ENCODE peak calls at places on chromosomes 3 and 15, in nine cellular contexts. One of them, this sample, is unnamed. For H3K27me3, the result is how much of the 10 kb centered on the place peaks cover.

GRCh38 chr3:193744048-193744821 is 151.2 kb downstream of the OPA1 start:
- DNase-seq in tibial nerve: no peak
- DNase-seq in sigmoid colon: no peak
- DNase-seq in tibial artery: no peak
- DNase-seq in heart right ventricle: no peak
- DNase-seq in stomach: peak
- DNase-seq in psoas muscle: no peak
- DNase-seq in pancreas: peak
- DNase-seq in GM12878: peak
- DNase-seq in this sample: no peak

GRCh38 chr15:100112636-100113305 is 229.0 kb downstream of the ADAMTS17 start:
- DNase-seq in tibial nerve: no peak
- DNase-seq in sigmoid colon: no peak
- DNase-seq in tibial artery: no peak
- DNase-seq in heart right ventricle: no peak
- DNase-seq in stomach: no peak
- DNase-seq in psoas muscle: no peak
- DNase-seq in pancreas: no peak
- DNase-seq in GM12878: no peak
- DNase-seq in this sample: no peak

GRCh38 chr15:90082140-90082713 is 20.0 kb downstream of the IDH2 start:
- DNase-seq in tibial nerve: no peak
- DNase-seq in sigmoid colon: peak
- DNase-seq in tibial artery: no peak
- DNase-seq in heart right ventricle: no peak
- DNase-seq in stomach: no peak
- DNase-seq in psoas muscle: no peak
- DNase-seq in pancreas: no peak
- DNase-seq in GM12878: no peak
- DNase-seq in this sample: no peak

GRCh38 chr3:121748638-121749275 is 784 bp downstream of the GOLGB1 start:
- DNase-seq in tibial nerve: no peak
- DNase-seq in sigmoid colon: no peak
- DNase-seq in tibial artery: no peak
- DNase-seq in heart right ventricle: no peak
- DNase-seq in stomach: peak
- DNase-seq in psoas muscle: no peak
- DNase-seq in pancreas: peak
- DNase-seq in GM12878: no peak
- DNase-seq in this sample: no peak

GRCh38 chr3:414063-414462 is 217.5 kb downstream of the CHL1 start:
- DNase-seq in tibial nerve: no peak
- DNase-seq in sigmoid colon: no peak
- DNase-seq in tibial artery: no peak
- DNase-seq in heart right ventricle: no peak
- DNase-seq in stomach: no peak
- DNase-seq in psoas muscle: no peak
- DNase-seq in pancreas: no peak
- DNase-seq in GM12878: no peak
- DNase-seq in this sample: no peak

GRCh38 chr3:39096775-39097174 is 10.7 kb downstream of the GORASP1 start:
- DNase-seq in tibial nerve: no peak
- DNase-seq in sigmoid colon: no peak
- DNase-seq in tibial artery: no peak
- DNase-seq in heart right ventricle: no peak
- DNase-seq in stomach: no peak
- DNase-seq in psoas muscle: no peak
- DNase-seq in pancreas: peak
- DNase-seq in GM12878: no peak
- DNase-seq in this sample: no peak

GRCh38 chr15:25930931-25931330 is 67.8 kb upstream of the ATP10A start:
- DNase-seq in tibial nerve: no peak
- DNase-seq in sigmoid colon: no peak
- DNase-seq in tibial artery: no peak
- DNase-seq in heart right ventricle: no peak
- DNase-seq in stomach: no peak
- DNase-seq in psoas muscle: no peak
- DNase-seq in pancreas: no peak
- DNase-seq in GM12878: no peak
- DNase-seq in this sample: no peak

GRCh38 chr15:25426896-25427610 is 11.8 kb downstream of the UBE3A start:
- DNase-seq in tibial nerve: no peak
- DNase-seq in sigmoid colon: no peak
- DNase-seq in tibial artery: no peak
- DNase-seq in heart right ventricle: no peak
- DNase-seq in stomach: no peak
- DNase-seq in psoas muscle: no peak
- DNase-seq in pancreas: no peak
- DNase-seq in GM12878: no peak
- DNase-seq in this sample: no peak

GRCh38 chr15:28963711-28964081 is 77.9 kb downstream of the APBA2 start:
- DNase-seq in tibial nerve: no peak
- DNase-seq in sigmoid colon: no peak
- DNase-seq in tibial artery: no peak
- DNase-seq in heart right ventricle: no peak
- DNase-seq in stomach: no peak
- DNase-seq in psoas muscle: no peak
- DNase-seq in pancreas: no peak
- DNase-seq in GM12878: no peak
- DNase-seq in this sample: no peak

GRCh38 chr3:123246846-123247245 is 45.1 kb downstream of the SEC22A start:
- DNase-seq in tibial nerve: no peak
- DNase-seq in sigmoid colon: no peak
- DNase-seq in tibial artery: no peak
- DNase-seq in heart right ventricle: no peak
- DNase-seq in stomach: no peak
- DNase-seq in psoas muscle: no peak
- DNase-seq in pancreas: no peak
- DNase-seq in GM12878: no peak
- DNase-seq in this sample: no peak

GRCh38 chr15:77810180-77810579 is 177.5 kb upstream of the LINGO1 start:
- DNase-seq in tibial nerve: no peak
- DNase-seq in sigmoid colon: no peak
- DNase-seq in tibial artery: no peak
- DNase-seq in heart right ventricle: peak
- DNase-seq in stomach: no peak
- DNase-seq in psoas muscle: no peak
- DNase-seq in pancreas: no peak
- DNase-seq in GM12878: no peak
- DNase-seq in this sample: no peak

GRCh38 chr15:40739854-40740253 is 15.2 kb downstream of the RMDN3 start:
- DNase-seq in tibial nerve: no peak
- DNase-seq in sigmoid colon: peak
- DNase-seq in tibial artery: no peak
- DNase-seq in heart right ventricle: no peak
- DNase-seq in stomach: no peak
- DNase-seq in psoas muscle: no peak
- DNase-seq in pancreas: no peak
- DNase-seq in GM12878: no peak
- DNase-seq in this sample: no peak

GRCh38 chr3:168884353-168884903 is 779.1 kb downstream of the MECOM start:
- DNase-seq in tibial nerve: peak
- DNase-seq in sigmoid colon: no peak
- DNase-seq in tibial artery: no peak
- DNase-seq in heart right ventricle: peak
- DNase-seq in stomach: peak
- DNase-seq in psoas muscle: no peak
- DNase-seq in pancreas: peak
- DNase-seq in GM12878: no peak
- DNase-seq in this sample: no peak

GRCh38 chr15:48331796-48332641 is 790 bp downstream of the DUT start:
- DNase-seq in tibial nerve: peak
- DNase-seq in sigmoid colon: peak
- DNase-seq in tibial artery: no peak
- DNase-seq in heart right ventricle: peak
- DNase-seq in stomach: peak
- DNase-seq in psoas muscle: peak
- DNase-seq in pancreas: peak
- DNase-seq in GM12878: no peak
- DNase-seq in this sample: peak

GRCh38 chr15:43883571-43883970 is 56.8 kb downstream of the WDR76 start:
- DNase-seq in tibial nerve: no peak
- DNase-seq in sigmoid colon: no peak
- DNase-seq in tibial artery: no peak
- DNase-seq in heart right ventricle: no peak
- DNase-seq in stomach: no peak
- DNase-seq in psoas muscle: no peak
- DNase-seq in pancreas: no peak
- DNase-seq in GM12878: no peak
- DNase-seq in this sample: no peak

GRCh38 chr3:31369637-31370036 is 163.1 kb upstream of the STT3B start:
- DNase-seq in tibial nerve: no peak
- DNase-seq in sigmoid colon: no peak
- DNase-seq in tibial artery: no peak
- DNase-seq in heart right ventricle: no peak
- DNase-seq in stomach: no peak
- DNase-seq in psoas muscle: no peak
- DNase-seq in pancreas: no peak
- DNase-seq in GM12878: no peak
- DNase-seq in this sample: no peak

GRCh38 chr15:67690936-67691335 is 134.4 kb upstream of the SKOR1 start:
- DNase-seq in tibial nerve: no peak
- DNase-seq in sigmoid colon: no peak
- DNase-seq in tibial artery: no peak
- DNase-seq in heart right ventricle: no peak
- DNase-seq in stomach: no peak
- DNase-seq in psoas muscle: no peak
- DNase-seq in pancreas: no peak
- DNase-seq in GM12878: no peak
- DNase-seq in this sample: no peak

GRCh38 chr3:58566398-58567250 is 10.6 kb downstream of the FAM107A start:
- DNase-seq in tibial nerve: no peak
- DNase-seq in sigmoid colon: no peak
- DNase-seq in tibial artery: peak
- DNase-seq in heart right ventricle: no peak
- DNase-seq in stomach: no peak
- DNase-seq in psoas muscle: no peak
- DNase-seq in pancreas: no peak
- DNase-seq in GM12878: no peak
- DNase-seq in this sample: no peak

DNA sequence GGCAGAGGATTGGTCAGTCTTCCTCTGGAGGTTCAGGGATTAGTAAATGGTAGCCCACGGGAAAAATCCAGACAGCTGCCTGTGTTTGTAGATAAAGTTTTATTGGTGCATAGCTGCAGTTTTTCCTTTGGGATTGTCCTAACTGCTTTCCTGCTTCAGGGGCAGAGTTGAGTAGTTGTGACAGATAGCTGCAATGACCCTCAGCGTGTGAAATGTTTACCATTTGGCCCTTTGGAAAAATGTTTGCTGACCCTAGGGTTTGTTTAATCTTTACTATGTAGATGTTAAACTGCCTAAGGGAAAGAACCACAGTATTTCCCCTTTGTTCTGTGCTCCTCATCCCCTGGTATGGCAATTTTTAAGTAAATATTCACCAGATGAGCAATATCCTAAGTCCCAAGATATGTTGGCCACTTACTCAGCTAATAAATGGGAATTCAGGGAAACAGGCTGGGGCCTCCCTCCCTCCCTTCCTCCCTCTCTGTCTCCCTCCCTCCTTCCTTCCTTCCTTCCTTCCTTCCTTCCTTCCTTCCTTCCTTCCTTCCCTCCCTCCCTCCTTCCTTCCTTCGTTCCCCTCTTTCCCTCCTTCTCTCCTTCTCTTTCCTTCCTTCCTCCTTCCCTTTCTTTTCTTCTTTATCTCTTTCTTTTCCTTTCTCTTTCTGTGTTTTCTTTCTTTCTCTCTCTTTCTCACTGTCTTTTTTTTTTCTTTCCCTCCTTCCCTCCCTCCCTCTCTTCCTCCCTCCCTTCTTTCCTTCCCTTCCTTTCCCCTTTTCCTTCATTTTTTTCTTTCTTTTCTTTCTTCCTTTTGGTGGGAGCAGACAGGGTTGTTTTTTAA is 234.6 kb upstream of the BHLHE40 start:
- DNase-seq in tibial nerve: no peak
- DNase-seq in sigmoid colon: no peak
- DNase-seq in tibial artery: no peak
- DNase-seq in heart right ventricle: no peak
- DNase-seq in stomach: no peak
- DNase-seq in psoas muscle: no peak
- DNase-seq in pancreas: no peak
- DNase-seq in GM12878: no peak
- DNase-seq in this sample: no peak
- TF ChIP-seq CTCF in tibial nerve: no peak
- TF ChIP-seq CTCF in sigmoid colon: no peak
- TF ChIP-seq CTCF in tibial artery: no peak
- TF ChIP-seq CTCF in heart right ventricle: no peak
- TF ChIP-seq CTCF in stomach: no peak
- TF ChIP-seq CTCF in psoas muscle: no peak
- TF ChIP-seq CTCF in pancreas: no peak
- TF ChIP-seq CTCF in GM12878: no peak
- TF ChIP-seq CTCF in this sample: no peak

GRCh38 chr3:198080521-198081384 is 120.7 kb downstream of the LMLN start:
- DNase-seq in tibial nerve: peak
- DNase-seq in sigmoid colon: peak
- DNase-seq in tibial artery: peak
- DNase-seq in heart right ventricle: peak
- DNase-seq in stomach: peak
- DNase-seq in psoas muscle: peak
- DNase-seq in pancreas: peak
- DNase-seq in GM12878: no peak
- DNase-seq in this sample: peak
- H3K27me3 ChIP-seq in tibial nerve: under half
- H3K27me3 ChIP-seq in sigmoid colon: under half
- H3K27me3 ChIP-seq in tibial artery: under half
- H3K27me3 ChIP-seq in heart right ventricle: half or more
- H3K27me3 ChIP-seq in stomach: half or more
- H3K27me3 ChIP-seq in psoas muscle: under half
- H3K27me3 ChIP-seq in pancreas: under half
- H3K27me3 ChIP-seq in GM12878: under half
- H3K27me3 ChIP-seq in this sample: under half

GRCh38 chr3:128307029-128307633 is 153.8 kb downstream of the EEFSEC start:
- DNase-seq in tibial nerve: no peak
- DNase-seq in sigmoid colon: no peak
- DNase-seq in tibial artery: no peak
- DNase-seq in heart right ventricle: no peak
- DNase-seq in stomach: no peak
- DNase-seq in psoas muscle: no peak
- DNase-seq in pancreas: peak
- DNase-seq in GM12878: no peak
- DNase-seq in this sample: no peak
- TF ChIP-seq CTCF in tibial nerve: no peak
- TF ChIP-seq CTCF in sigmoid colon: no peak
- TF ChIP-seq CTCF in tibial artery: no peak
- TF ChIP-seq CTCF in heart right ventricle: peak
- TF ChIP-seq CTCF in stomach: no peak
- TF ChIP-seq CTCF in psoas muscle: peak
- TF ChIP-seq CTCF in pancreas: no peak
- TF ChIP-seq CTCF in GM12878: peak
- TF ChIP-seq CTCF in this sample: no peak

DNA sequence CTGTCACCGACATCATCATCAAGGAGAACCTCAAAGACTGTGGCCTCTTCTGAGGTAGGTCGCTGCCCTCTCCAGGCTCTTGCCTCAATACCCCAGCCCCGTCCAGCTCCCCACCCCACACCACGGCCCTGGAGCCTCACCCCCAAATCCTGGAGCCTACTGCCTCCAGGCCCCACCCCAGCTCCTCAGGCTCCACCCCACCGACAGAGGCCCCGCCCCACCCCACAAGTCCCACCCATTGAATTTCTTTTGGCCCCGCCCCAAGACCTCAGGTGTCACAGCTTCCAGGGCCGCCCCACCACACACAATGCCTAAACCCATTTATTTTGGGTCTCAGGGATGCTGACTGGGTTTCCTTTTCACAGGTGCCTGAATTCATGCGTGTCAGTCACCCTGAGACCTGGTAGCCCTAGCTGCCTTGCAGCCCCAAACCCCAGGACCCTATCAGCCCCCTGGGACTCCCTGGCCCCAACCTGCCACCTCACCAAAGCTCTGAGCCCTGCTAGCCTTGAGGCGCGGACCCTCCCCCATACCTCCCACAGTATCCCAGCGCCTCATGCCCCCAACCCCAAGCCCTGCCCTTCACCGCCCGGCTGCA is 3.6 kb downstream of the GNAT1 start:
- DNase-seq in tibial nerve: no peak
- DNase-seq in sigmoid colon: no peak
- DNase-seq in tibial artery: no peak
- DNase-seq in heart right ventricle: no peak
- DNase-seq in stomach: no peak
- DNase-seq in psoas muscle: no peak
- DNase-seq in pancreas: peak
- DNase-seq in GM12878: no peak
- DNase-seq in this sample: no peak
- H3K27me3 ChIP-seq in tibial nerve: under half
- H3K27me3 ChIP-seq in sigmoid colon: under half
- H3K27me3 ChIP-seq in tibial artery: under half
- H3K27me3 ChIP-seq in heart right ventricle: under half
- H3K27me3 ChIP-seq in stomach: under half
- H3K27me3 ChIP-seq in psoas muscle: under half
- H3K27me3 ChIP-seq in pancreas: under half
- H3K27me3 ChIP-seq in GM12878: under half
- H3K27me3 ChIP-seq in this sample: under half